ENCODE peak calls at places on chromosomes 4 and X, in six cellular contexts. One of them, this sample, is unnamed.

GRCh38 chr4:173821031-173821430 is 291.0 kb upstream of the HAND2 start:
- DNase-seq in A549: no peak
- DNase-seq in neural progenitor cell: no peak
- DNase-seq in cardiac muscle cell: no peak
- DNase-seq in small intestine: no peak
- DNase-seq in CD8-positive, alpha-beta memory T cell: no peak
- DNase-seq in this sample: no peak

GRCh38 chrX:43505759-43506158 is 150.3 kb upstream of the MAOA start:
- DNase-seq in A549: no peak
- DNase-seq in cardiac muscle cell: no peak
- DNase-seq in small intestine: no peak
- DNase-seq in neural progenitor cell: no peak
- DNase-seq in CD8-positive, alpha-beta memory T cell: no peak
- DNase-seq in this sample: no peak

GRCh38 chr4:70927502-70928139 is 25.5 kb downstream of the MOB1B start:
- DNase-seq in CD8-positive, alpha-beta memory T cell: no peak
- DNase-seq in small intestine: no peak
- DNase-seq in A549: no peak
- DNase-seq in neural progenitor cell: no peak
- DNase-seq in cardiac muscle cell: no peak
- DNase-seq in this sample: no peak

GRCh38 chrX:46477435-46477834 is 67.8 kb downstream of the ZNF674 start:
- DNase-seq in cardiac muscle cell: no peak
- DNase-seq in neural progenitor cell: no peak
- DNase-seq in A549: no peak
- DNase-seq in small intestine: no peak
- DNase-seq in CD8-positive, alpha-beta memory T cell: no peak
- DNase-seq in this sample: no peak

GRCh38 chr4:102234243-102234838 is 110.9 kb downstream of the SLC39A8 start:
- DNase-seq in CD8-positive, alpha-beta memory T cell: no peak
- DNase-seq in cardiac muscle cell: no peak
- DNase-seq in A549: no peak
- DNase-seq in small intestine: no peak
- DNase-seq in neural progenitor cell: no peak
- DNase-seq in this sample: no peak

GRCh38 chrX:68842351-68842750 is 13.5 kb downstream of the EFNB1 start:
- DNase-seq in CD8-positive, alpha-beta memory T cell: no peak
- DNase-seq in cardiac muscle cell: no peak
- DNase-seq in small intestine: peak
- DNase-seq in A549: no peak
- DNase-seq in neural progenitor cell: no peak
- DNase-seq in this sample: no peak

GRCh38 chr4:10013722-10014121 is 7.6 kb downstream of the SLC2A9 start:
- DNase-seq in neural progenitor cell: peak
- DNase-seq in CD8-positive, alpha-beta memory T cell: no peak
- DNase-seq in cardiac muscle cell: peak
- DNase-seq in A549: no peak
- DNase-seq in small intestine: peak
- DNase-seq in this sample: no peak

GRCh38 chr4:186501554-186501953 is 53.8 kb downstream of the MTNR1A start:
- DNase-seq in A549: no peak
- DNase-seq in neural progenitor cell: no peak
- DNase-seq in CD8-positive, alpha-beta memory T cell: no peak
- DNase-seq in small intestine: no peak
- DNase-seq in cardiac muscle cell: no peak
- DNase-seq in this sample: no peak

GRCh38 chr4:136861081-136861480 is 671.2 kb downstream of the PCDH18 start:
- DNase-seq in CD8-positive, alpha-beta memory T cell: no peak
- DNase-seq in cardiac muscle cell: no peak
- DNase-seq in A549: no peak
- DNase-seq in small intestine: no peak
- DNase-seq in neural progenitor cell: no peak
- DNase-seq in this sample: no peak

GRCh38 chrX:475926-476723 is 89.4 kb upstream of the PPP2R3B start:
- DNase-seq in CD8-positive, alpha-beta memory T cell: no peak
- DNase-seq in cardiac muscle cell: no peak
- DNase-seq in neural progenitor cell: no peak
- DNase-seq in small intestine: no peak
- DNase-seq in A549: no peak
- DNase-seq in this sample: no peak

GRCh38 chr4:54902261-54902660 is 223.1 kb downstream of the KDR start:
- DNase-seq in A549: no peak
- DNase-seq in cardiac muscle cell: no peak
- DNase-seq in small intestine: no peak
- DNase-seq in CD8-positive, alpha-beta memory T cell: no peak
- DNase-seq in neural progenitor cell: no peak
- DNase-seq in this sample: no peak

GRCh38 chrX:18927558-18927957 is 56.4 kb downstream of the PHKA2 start:
- DNase-seq in CD8-positive, alpha-beta memory T cell: no peak
- DNase-seq in small intestine: no peak
- DNase-seq in cardiac muscle cell: no peak
- DNase-seq in A549: no peak
- DNase-seq in neural progenitor cell: no peak
- DNase-seq in this sample: no peak

GRCh38 chr4:69617083-69617694 is 22.3 kb downstream of the UGT2A2 start:
- DNase-seq in small intestine: peak
- DNase-seq in neural progenitor cell: peak
- DNase-seq in A549: peak
- DNase-seq in CD8-positive, alpha-beta memory T cell: no peak
- DNase-seq in cardiac muscle cell: peak
- DNase-seq in this sample: peak

GRCh38 chr4:185005209-185005819 is 13.0 kb upstream of the HELT start:
- DNase-seq in cardiac muscle cell: peak
- DNase-seq in neural progenitor cell: peak
- DNase-seq in small intestine: peak
- DNase-seq in A549: peak
- DNase-seq in CD8-positive, alpha-beta memory T cell: peak
- DNase-seq in this sample: peak
- H3K4me3 ChIP-seq in cardiac muscle cell: peak
- H3K4me3 ChIP-seq in neural progenitor cell: peak
- H3K4me3 ChIP-seq in small intestine: no peak
- H3K4me3 ChIP-seq in A549: peak
- H3K4me3 ChIP-seq in CD8-positive, alpha-beta memory T cell: no peak
- H3K4me3 ChIP-seq in this sample: no peak

GRCh38 chr4:169270156-169270809 is 473 bp downstream of the SH3RF1 start:
- DNase-seq in A549: peak
- DNase-seq in CD8-positive, alpha-beta memory T cell: no peak
- DNase-seq in neural progenitor cell: peak
- DNase-seq in cardiac muscle cell: peak
- DNase-seq in small intestine: peak
- DNase-seq in this sample: peak
- H3K4me3 ChIP-seq in A549: peak
- H3K4me3 ChIP-seq in CD8-positive, alpha-beta memory T cell: peak
- H3K4me3 ChIP-seq in neural progenitor cell: peak
- H3K4me3 ChIP-seq in cardiac muscle cell: peak
- H3K4me3 ChIP-seq in small intestine: peak
- H3K4me3 ChIP-seq in this sample: peak

GRCh38 chr4:112557676-112558411 is 41.9 kb upstream of the NEUROG2 start:
- DNase-seq in A549: no peak
- DNase-seq in CD8-positive, alpha-beta memory T cell: no peak
- DNase-seq in neural progenitor cell: no peak
- DNase-seq in small intestine: no peak
- DNase-seq in cardiac muscle cell: no peak
- DNase-seq in this sample: no peak

GRCh38 chr4:112562254-112562653 is 46.3 kb upstream of the NEUROG2 start:
- DNase-seq in CD8-positive, alpha-beta memory T cell: no peak
- DNase-seq in neural progenitor cell: no peak
- DNase-seq in cardiac muscle cell: no peak
- DNase-seq in A549: no peak
- DNase-seq in small intestine: no peak
- DNase-seq in this sample: no peak

GRCh38 chr4:112559053-112559452 is 43.1 kb upstream of the NEUROG2 start:
- DNase-seq in cardiac muscle cell: no peak
- DNase-seq in A549: no peak
- DNase-seq in CD8-positive, alpha-beta memory T cell: no peak
- DNase-seq in neural progenitor cell: no peak
- DNase-seq in small intestine: no peak
- DNase-seq in this sample: no peak

GRCh38 chr4:112563431-112564200 is 47.6 kb upstream of the NEUROG2 start:
- DNase-seq in neural progenitor cell: no peak
- DNase-seq in A549: no peak
- DNase-seq in cardiac muscle cell: no peak
- DNase-seq in CD8-positive, alpha-beta memory T cell: no peak
- DNase-seq in small intestine: no peak
- DNase-seq in this sample: no peak

DNA sequence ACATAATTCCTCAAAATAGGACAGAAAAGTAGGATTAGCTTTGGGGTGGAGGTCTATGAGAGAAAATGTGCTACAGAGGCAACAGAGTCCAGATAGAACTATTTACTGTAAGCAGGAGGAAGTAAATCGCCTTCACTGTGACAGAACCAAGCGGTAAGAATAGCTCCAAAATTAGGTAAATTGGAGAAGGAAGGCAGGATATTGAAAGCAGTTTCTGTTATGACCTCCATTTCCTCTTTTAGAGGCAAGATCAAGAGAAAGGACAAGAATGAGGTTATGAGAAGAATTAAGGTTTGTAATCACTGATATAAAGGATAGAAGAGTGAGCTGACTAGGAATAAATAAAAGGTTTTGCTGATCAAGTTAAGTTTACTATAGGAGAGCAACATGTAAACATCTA is 44.1 kb upstream of the NEUROG2 start:
- DNase-seq in small intestine: no peak
- DNase-seq in cardiac muscle cell: no peak
- DNase-seq in A549: no peak
- DNase-seq in neural progenitor cell: no peak
- DNase-seq in CD8-positive, alpha-beta memory T cell: no peak
- DNase-seq in this sample: no peak
- H3K4me3 ChIP-seq in small intestine: no peak
- H3K4me3 ChIP-seq in cardiac muscle cell: no peak
- H3K4me3 ChIP-seq in A549: no peak
- H3K4me3 ChIP-seq in neural progenitor cell: no peak
- H3K4me3 ChIP-seq in CD8-positive, alpha-beta memory T cell: no peak
- H3K4me3 ChIP-seq in this sample: no peak

GRCh38 chr4:4675051-4675581 is 133.3 kb upstream of the STX18 start:
- DNase-seq in A549: no peak
- DNase-seq in cardiac muscle cell: no peak
- DNase-seq in CD8-positive, alpha-beta memory T cell: no peak
- DNase-seq in small intestine: no peak
- DNase-seq in neural progenitor cell: no peak
- DNase-seq in this sample: no peak

GRCh38 chr4:4680243-4680642 is 138.4 kb upstream of the STX18 start:
- DNase-seq in cardiac muscle cell: no peak
- DNase-seq in CD8-positive, alpha-beta memory T cell: no peak
- DNase-seq in A549: no peak
- DNase-seq in small intestine: no peak
- DNase-seq in neural progenitor cell: no peak
- DNase-seq in this sample: no peak

GRCh38 chr4:4675636-4676035 is 133.8 kb upstream of the STX18 start:
- DNase-seq in small intestine: no peak
- DNase-seq in A549: no peak
- DNase-seq in neural progenitor cell: no peak
- DNase-seq in cardiac muscle cell: no peak
- DNase-seq in CD8-positive, alpha-beta memory T cell: no peak
- DNase-seq in this sample: no peak

GRCh38 chr4:4680758-4681157 is 138.9 kb upstream of the STX18 start:
- DNase-seq in A549: no peak
- DNase-seq in small intestine: no peak
- DNase-seq in cardiac muscle cell: no peak
- DNase-seq in CD8-positive, alpha-beta memory T cell: no peak
- DNase-seq in neural progenitor cell: no peak
- DNase-seq in this sample: no peak

GRCh38 chr4:4677825-4678522 is 136.1 kb upstream of the STX18 start:
- DNase-seq in neural progenitor cell: peak
- DNase-seq in cardiac muscle cell: peak
- DNase-seq in small intestine: no peak
- DNase-seq in A549: no peak
- DNase-seq in CD8-positive, alpha-beta memory T cell: no peak
- DNase-seq in this sample: peak
- H3K4me3 ChIP-seq in neural progenitor cell: no peak
- H3K4me3 ChIP-seq in cardiac muscle cell: no peak
- H3K4me3 ChIP-seq in small intestine: no peak
- H3K4me3 ChIP-seq in A549: no peak
- H3K4me3 ChIP-seq in CD8-positive, alpha-beta memory T cell: no peak
- H3K4me3 ChIP-seq in this sample: no peak

GRCh38 chr4:85776579-85776978 is 301.6 kb downstream of the ARHGAP24 start:
- DNase-seq in CD8-positive, alpha-beta memory T cell: no peak
- DNase-seq in A549: no peak
- DNase-seq in cardiac muscle cell: no peak
- DNase-seq in neural progenitor cell: no peak
- DNase-seq in small intestine: no peak
- DNase-seq in this sample: no peak

GRCh38 chr4:85776091-85776490 is 301.1 kb downstream of the ARHGAP24 start:
- DNase-seq in neural progenitor cell: no peak
- DNase-seq in CD8-positive, alpha-beta memory T cell: no peak
- DNase-seq in small intestine: no peak
- DNase-seq in cardiac muscle cell: peak
- DNase-seq in A549: no peak
- DNase-seq in this sample: no peak

GRCh38 chr4:85779165-85779564 is 304.2 kb downstream of the ARHGAP24 start:
- DNase-seq in small intestine: no peak
- DNase-seq in CD8-positive, alpha-beta memory T cell: no peak
- DNase-seq in cardiac muscle cell: no peak
- DNase-seq in neural progenitor cell: no peak
- DNase-seq in A549: no peak
- DNase-seq in this sample: no peak

GRCh38 chr4:85778809-85779124 is 303.8 kb downstream of the ARHGAP24 start:
- DNase-seq in CD8-positive, alpha-beta memory T cell: no peak
- DNase-seq in small intestine: no peak
- DNase-seq in A549: no peak
- DNase-seq in cardiac muscle cell: no peak
- DNase-seq in neural progenitor cell: no peak
- DNase-seq in this sample: no peak

DNA sequence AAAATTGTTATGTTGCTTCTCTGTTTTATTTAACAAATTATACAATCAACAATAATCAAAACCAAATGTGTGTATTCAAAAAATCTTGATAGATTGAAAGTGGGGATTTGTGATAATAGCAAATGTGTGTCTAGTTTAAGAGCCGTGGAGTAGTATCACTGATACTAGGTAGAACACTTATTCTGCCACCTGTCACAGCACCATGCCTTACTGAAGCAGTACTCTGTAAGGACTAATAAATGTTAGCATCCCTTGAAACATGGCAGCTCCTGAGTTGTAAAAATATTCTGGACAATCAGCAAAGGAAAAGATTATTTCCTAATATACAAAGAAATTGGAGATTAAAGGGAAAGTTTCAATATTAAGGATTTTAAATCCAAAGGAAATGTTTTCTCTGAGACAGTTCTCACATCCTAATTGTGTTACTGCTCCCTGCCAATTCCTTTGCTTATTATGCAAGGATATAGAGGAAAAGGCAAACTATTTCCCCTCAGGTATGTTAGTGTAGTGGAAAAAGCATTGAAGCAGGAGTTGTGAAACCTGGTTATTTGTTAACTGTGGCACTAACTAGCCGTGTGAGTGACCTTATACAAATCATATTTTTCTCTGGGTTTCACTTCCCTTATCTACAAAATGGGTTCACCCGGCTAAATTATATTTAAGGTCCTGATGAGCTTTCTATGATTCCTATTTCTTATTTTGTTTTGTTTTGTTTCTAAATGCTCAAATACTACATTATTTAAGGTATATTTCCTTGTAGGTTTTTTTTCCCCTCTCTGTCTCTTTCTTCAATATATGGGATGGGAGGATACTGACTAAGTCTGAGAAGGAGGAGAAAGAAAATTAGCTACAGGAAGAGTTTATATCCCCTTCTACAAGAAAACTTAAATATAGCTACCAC is 303.2 kb downstream of the ARHGAP24 start:
- DNase-seq in neural progenitor cell: no peak
- DNase-seq in small intestine: no peak
- DNase-seq in A549: no peak
- DNase-seq in cardiac muscle cell: no peak
- DNase-seq in CD8-positive, alpha-beta memory T cell: no peak
- DNase-seq in this sample: no peak
- H3K4me3 ChIP-seq in neural progenitor cell: no peak
- H3K4me3 ChIP-seq in small intestine: no peak
- H3K4me3 ChIP-seq in A549: peak
- H3K4me3 ChIP-seq in cardiac muscle cell: no peak
- H3K4me3 ChIP-seq in CD8-positive, alpha-beta memory T cell: no peak
- H3K4me3 ChIP-seq in this sample: no peak

This sample was measured in HAP-1.